ENCODE peak calls at places on chromosomes 1 and 21, in six cellular contexts. J is activated CD8-positive, alpha-beta memory T cell treated with anti-CD3 and anti-CD28 coated beads for 48 hours; D is activated T-helper 2 cell treated with anti-CD3 and anti-CD28 coated beads, Interferon-gamma antibody, Interleukin-2, Interleukin-4, amounts not matched to agents 10 μg/mL and 5 μg/mL and 100 μg/mL, durations not matched to agents 14 hours and 24 hours and 36 hours; V is amygdala; H is astrocyte of the spinal cord; F is choroid plexus epithelial cell. E is an unnamed sample.

GRCh38 chr1:227903061-227903521 is 44.6 kb downstream of the WNT9A start:
- DNase-seq in J (no peak), D (no peak), V (no peak), H (no peak), F (no peak), E (no peak)

GRCh38 chr1:189149547-189150375 is 1327.9 kb downstream of the BRINP3 start:
- DNase-seq in J (no peak), D (no peak), V (no peak), H (no peak), F (no peak), E (no peak)

GRCh38 chr1:203663294-203663693 is 36.7 kb downstream of the ATP2B4 start:
- DNase-seq in J (no peak), D (no peak), V (no peak), H (peak), F (peak), E (no peak)

GRCh38 chr21:34952701-34953100 is 96.4 kb downstream of the RUNX1 start:
- DNase-seq in J (no peak), D (no peak), V (no peak), H (no peak), F (peak), E (no peak)

GRCh38 chr1:115056395-115056798 is 26.8 kb downstream of the TSHB start:
- DNase-seq in J (no peak), D (no peak), V (no peak), H (peak), F (peak), E (no peak)

GRCh38 chr1:87300579-87300978 is 28.1 kb upstream of the LMO4 start:
- DNase-seq in J (no peak), D (no peak), V (no peak), H (no peak), F (no peak), E (no peak)

GRCh38 chr1:107976431-107977215 is 11.6 kb upstream of the VAV3 start:
- DNase-seq in J (no peak), D (no peak), V (no peak), H (peak), F (no peak), E (no peak)

GRCh38 chr1:100896481-100896982 is 642 bp downstream of the SLC30A7 start:
- DNase-seq in J (peak), D (peak), V (no peak), H (peak), F (peak), E (peak)

GRCh38 chr21:45164124-45164511 is 89.7 kb downstream of the ADARB1 start:
- DNase-seq in J (no peak), D (no peak), V (no peak), H (no peak), F (no peak), E (no peak)

GRCh38 chr1:207223162-207223561 is 98.3 kb upstream of the CD55 start:
- DNase-seq in J (no peak), D (no peak), V (no peak), H (no peak), F (no peak), E (no peak)

GRCh38 chr1:229661022-229661877 is 35.2 kb downstream of the URB2 start:
- DNase-seq in J (peak), D (peak), V (peak), H (peak), F (peak), E (peak)

GRCh38 chr1:78649628-78650027 is at the start of gene IFI44:
- DNase-seq in J (peak), D (peak), V (peak), H (peak), F (peak), E (peak)

GRCh38 chr1:11806307-11806936 is 431 bp downstream of the CLCN6 start:
- DNase-seq in J (no peak), D (no peak), V (no peak), H (no peak), F (peak), E (peak)